ENCODE peak calls at places on chromosome 20, in ten cellular contexts. H is glutamatergic neuron, B is GM13977, F is lower lobe of right lung, Y is heart left ventricle, P is pancreas, U is fibroblast of lung, A is upper lobe of right lung, M is tibial artery, N is RWPE1. D is an unnamed sample.

GRCh38 chr20:54499111-54499510 is 23.7 kb downstream of the DOK5 start:
- DNase-seq in H (no peak), B (no peak), F (no peak), Y (no peak), P (no peak), U (no peak), A (no peak), M (no peak), N (no peak), D (no peak)

GRCh38 chr20:34647737-34648136 is 29.2 kb downstream of the PIGU start:
- DNase-seq in H (no peak), B (no peak), F (no peak), Y (no peak), P (no peak), U (no peak), A (no peak), M (no peak), N (no peak), D (no peak)

GRCh38 chr20:60365063-60365640 is 406.9 kb downstream of the CDH26 start:
- DNase-seq in H (no peak), B (no peak), F (no peak), Y (no peak), P (no peak), U (no peak), A (no peak), M (no peak), N (no peak), D (no peak)

GRCh38 chr20:1308702-1309095 is 20.2 kb downstream of the SDCBP2 start:
- DNase-seq in H (no peak), B (no peak), F (no peak), Y (no peak), P (no peak), U (no peak), A (no peak), M (no peak), N (no peak), D (no peak)

GRCh38 chr20:63706852-63707557 is 771 bp downstream of the ARFRP1 start:
- DNase-seq in H (peak), B (peak), F (peak), Y (peak), P (peak), U (no peak), A (peak), M (no peak), N (peak), D (no peak)

GRCh38 chr20:884983-885952 is 30.9 kb downstream of the ANGPT4 start:
- DNase-seq in H (peak), B (no peak), F (no peak), Y (no peak), P (no peak), U (peak), A (no peak), M (peak), N (no peak), D (no peak)

GRCh38 chr20:58246346-58246745 is 17.9 kb upstream of the ANKRD60 start:
- DNase-seq in H (no peak), B (no peak), F (no peak), Y (no peak), P (no peak), U (peak), A (no peak), M (no peak), N (no peak), D (no peak)

GRCh38 chr20:54624701-54625472 is 149.5 kb downstream of the DOK5 start:
- DNase-seq in H (peak), B (no peak), F (no peak), Y (peak), P (no peak), U (peak), A (no peak), M (no peak), N (no peak), D (no peak)

GRCh38 chr20:61373055-61373399 is 121.0 kb downstream of the CDH4 start:
- DNase-seq in H (no peak), B (no peak), F (no peak), Y (no peak), P (no peak), U (no peak), A (no peak), M (no peak), N (no peak), D (no peak)

GRCh38 chr20:53104889-53105288 is 132.7 kb downstream of the TSHZ2 start:
- DNase-seq in H (no peak), B (no peak), F (no peak), Y (no peak), P (no peak), U (peak), A (no peak), M (no peak), N (no peak), D (no peak)

GRCh38 chr20:49677777-49678758 is 35.6 kb downstream of the B4GALT5 start:
- DNase-seq in H (no peak), B (no peak), F (no peak), Y (no peak), P (no peak), U (no peak), A (no peak), M (no peak), N (no peak), D (no peak)

GRCh38 chr20:51528263-51529026 is 14.1 kb downstream of the NFATC2 start:
- DNase-seq in H (no peak), B (no peak), F (no peak), Y (no peak), P (no peak), U (no peak), A (no peak), M (no peak), N (no peak), D (no peak)

GRCh38 chr20:38963745-38964144 is 1.6 kb downstream of the DHX35 start:
- DNase-seq in H (no peak), B (no peak), F (no peak), Y (no peak), P (no peak), U (no peak), A (no peak), M (no peak), N (no peak), D (no peak)

GRCh38 chr20:37734228-37734980 is 40.6 kb downstream of the CTNNBL1 start:
- DNase-seq in H (no peak), B (no peak), F (no peak), Y (no peak), P (no peak), U (peak), A (no peak), M (no peak), N (no peak), D (no peak)

GRCh38 chr20:17762243-17762872 is 62.6 kb downstream of the BANF2 start:
- DNase-seq in H (no peak), B (no peak), F (no peak), Y (peak), P (peak), U (no peak), A (no peak), M (no peak), N (no peak), D (no peak)

GRCh38 chr20:50191566-50192363 is 1.1 kb downstream of the CEBPB start:
- DNase-seq in H (peak), B (peak), F (peak), Y (peak), P (peak), U (peak), A (peak), M (peak), N (peak), D (no peak)

GRCh38 chr20:53736122-53736756 is 142.6 kb upstream of the ZNF217 start:
- DNase-seq in H (no peak), B (no peak), F (no peak), Y (no peak), P (no peak), U (peak), A (no peak), M (no peak), N (no peak), D (no peak)

GRCh38 chr20:62376112-62377063 is 9.3 kb upstream of the LAMA5 start:
- DNase-seq in H (no peak), B (no peak), F (no peak), Y (peak), P (peak), U (peak), A (no peak), M (no peak), N (no peak), D (no peak)

GRCh38 chr20:44967207-44967807 is 995 bp downstream of the STK4 start:
- DNase-seq in H (no peak), B (no peak), F (no peak), Y (no peak), P (no peak), U (no peak), A (no peak), M (no peak), N (peak), D (no peak)

GRCh38 chr20:62519826-62520225 is 44.0 kb upstream of the GATA5 start:
- DNase-seq in H (no peak), B (no peak), F (no peak), Y (no peak), P (no peak), U (no peak), A (no peak), M (no peak), N (no peak), D (no peak)

GRCh38 chr20:44448753-44449546 is 26.7 kb upstream of the TTPAL start:
- DNase-seq in H (peak), B (peak), F (no peak), Y (no peak), P (no peak), U (no peak), A (no peak), M (no peak), N (no peak), D (no peak)

GRCh38 chr20:61682998-61683681 is 382.5 kb downstream of the TAF4 start:
- DNase-seq in H (no peak), B (no peak), F (no peak), Y (no peak), P (no peak), U (peak), A (no peak), M (no peak), N (no peak), D (peak)

GRCh38 chr20:16587066-16587465 is 13.8 kb upstream of the KIF16B start:
- DNase-seq in H (no peak), B (no peak), F (no peak), Y (no peak), P (no peak), U (no peak), A (no peak), M (no peak), N (no peak), D (no peak)

GRCh38 chr20:5095454-5095853 is 24.3 kb downstream of the PCNA start:
- DNase-seq in H (no peak), B (no peak), F (no peak), Y (no peak), P (no peak), U (no peak), A (no peak), M (no peak), N (no peak), D (no peak)

GRCh38 chr20:47330933-47331708 is 25.4 kb downstream of the ZMYND8 start:
- DNase-seq in H (no peak), B (no peak), F (no peak), Y (no peak), P (no peak), U (peak), A (no peak), M (no peak), N (peak), D (no peak)

GRCh38 chr20:21702553-21703467 is 2.7 kb upstream of the PAX1 start:
- DNase-seq in H (peak), B (no peak), F (no peak), Y (no peak), P (peak), U (peak), A (peak), M (no peak), N (peak), D (no peak)

GRCh38 chr20:21125072-21125848 is 622 bp upstream of the KIZ start:
- DNase-seq in H (peak), B (peak), F (peak), Y (peak), P (peak), U (peak), A (no peak), M (peak), N (no peak), D (peak)

GRCh38 chr20:64158346-64159285 is 5.6 kb upstream of the MYT1 start:
- DNase-seq in H (no peak), B (no peak), F (peak), Y (no peak), P (no peak), U (no peak), A (no peak), M (no peak), N (no peak), D (no peak)

GRCh38 chr20:5864428-5864827 is 85.9 kb downstream of the TRMT6 start:
- DNase-seq in H (no peak), B (no peak), F (no peak), Y (no peak), P (no peak), U (no peak), A (no peak), M (no peak), N (no peak), D (no peak)

GRCh38 chr20:62196286-62196685 is 13.5 kb downstream of the MTG2 start:
- DNase-seq in H (no peak), B (no peak), F (peak), Y (no peak), P (no peak), U (no peak), A (no peak), M (no peak), N (no peak), D (no peak)

GRCh38 chr20:18837710-18838109 is 24.1 kb downstream of the SCP2D1 start:
- DNase-seq in H (no peak), B (no peak), F (no peak), Y (no peak), P (peak), U (no peak), A (no peak), M (no peak), N (no peak), D (no peak)

GRCh38 chr20:50405915-50406609 is 104.1 kb upstream of the PTPN1 start:
- DNase-seq in H (no peak), B (no peak), F (no peak), Y (no peak), P (no peak), U (no peak), A (no peak), M (no peak), N (no peak), D (no peak)

DNA sequence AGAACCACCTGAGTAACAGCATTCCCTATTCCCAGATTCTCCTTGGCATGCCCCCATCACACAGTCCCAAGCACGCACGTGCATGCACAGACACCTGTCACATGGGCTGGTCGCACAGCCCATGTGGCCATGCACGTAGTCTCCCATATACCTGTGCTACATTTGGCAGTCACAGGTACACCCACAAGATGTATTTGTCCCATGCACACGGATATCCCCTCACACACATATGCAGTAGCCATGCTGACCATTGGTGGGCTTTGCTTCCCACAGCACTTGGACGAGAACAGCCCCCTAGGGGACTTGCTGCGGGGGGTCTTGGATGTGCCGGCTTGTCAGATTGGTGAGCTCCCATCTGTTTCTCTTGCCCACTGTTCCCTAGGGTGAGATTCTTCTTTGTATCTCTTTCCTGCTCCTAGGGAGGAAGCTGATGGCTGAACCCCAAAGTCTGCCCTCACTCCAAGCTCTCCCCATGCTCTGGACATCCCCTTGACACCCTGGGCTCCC is 31.9 kb downstream of the PLCG1 start:
- DNase-seq in H (no peak), B (no peak), F (no peak), Y (no peak), P (no peak), U (no peak), A (peak), M (peak), N (no peak), D (no peak)
- TF ChIP-seq CTCF in H (no peak), B (no peak), F (no peak), Y (no peak), P (no peak), U (no peak), A (no peak), M (no peak), N (no peak), D (no peak)

GRCh38 chr20:46148313-46149213 is 30.4 kb downstream of the CD40 start:
- DNase-seq in H (no peak), B (no peak), F (no peak), Y (no peak), P (no peak), U (no peak), A (no peak), M (no peak), N (no peak), D (no peak)

GRCh38 chr20:46154796-46155195 is 36.7 kb downstream of the CD40 start:
- DNase-seq in H (no peak), B (no peak), F (no peak), Y (no peak), P (no peak), U (no peak), A (no peak), M (no peak), N (no peak), D (no peak)

GRCh38 chr20:46150982-46151381 is 32.9 kb downstream of the CD40 start:
- DNase-seq in H (no peak), B (no peak), F (no peak), Y (no peak), P (no peak), U (no peak), A (no peak), M (no peak), N (no peak), D (no peak)

GRCh38 chr20:46152824-46153586 is 34.9 kb downstream of the CD40 start:
- DNase-seq in H (no peak), B (no peak), F (no peak), Y (no peak), P (no peak), U (no peak), A (no peak), M (no peak), N (no peak), D (no peak)

GRCh38 chr20:46151936-46152335 is 33.8 kb downstream of the CD40 start:
- DNase-seq in H (peak), B (peak), F (no peak), Y (no peak), P (no peak), U (no peak), A (no peak), M (no peak), N (peak), D (no peak)
- TF ChIP-seq CTCF in H (peak), B (peak), F (peak), Y (no peak), P (no peak), U (peak), A (peak), M (no peak), N (peak), D (peak)

DNA sequence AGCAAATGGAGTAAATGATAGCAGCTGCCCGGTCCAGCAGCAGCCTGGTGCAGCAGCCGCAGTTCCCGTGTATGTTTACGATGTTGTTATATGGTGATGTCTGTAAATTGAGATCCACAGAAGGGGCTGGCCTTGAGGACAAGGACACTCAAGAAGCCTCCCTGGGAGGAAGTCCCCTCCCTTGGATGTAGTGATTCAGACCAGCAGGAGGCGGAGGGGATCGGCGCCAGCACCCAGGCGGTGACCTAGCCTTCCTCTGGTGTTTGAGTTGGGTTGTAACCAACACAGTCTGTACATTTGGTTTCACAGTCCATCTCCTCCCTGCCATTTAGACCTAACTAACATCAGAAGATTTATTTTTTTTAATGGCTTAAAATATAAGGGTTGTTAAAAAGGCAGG is 187.8 kb downstream of the SYNDIG1 start:
- DNase-seq in H (no peak), B (no peak), F (no peak), Y (no peak), P (peak), U (peak), A (no peak), M (peak), N (no peak), D (no peak)
- TF ChIP-seq CTCF in H (no peak), B (no peak), F (no peak), Y (no peak), P (no peak), U (peak), A (no peak), M (peak), N (no peak), D (peak)

DNA sequence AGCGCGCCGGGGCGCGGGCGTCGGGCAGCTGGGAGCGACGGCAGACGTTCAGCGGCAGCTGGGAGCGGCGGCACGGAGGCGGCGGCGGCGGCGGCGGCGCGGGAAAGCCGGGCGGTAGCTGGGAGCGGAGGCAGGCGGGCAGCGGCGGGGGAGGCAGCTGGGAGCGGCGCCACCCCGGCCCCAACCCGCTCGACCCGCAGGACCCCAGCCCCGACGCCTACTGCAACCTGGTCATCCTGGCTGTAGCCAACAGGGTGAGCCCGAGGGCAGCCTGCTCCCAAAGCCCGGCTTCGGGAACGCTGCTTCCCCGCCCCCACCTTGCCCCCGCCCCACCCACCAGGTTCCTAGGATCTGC is 8.9 kb downstream of the CCM2L start:
- DNase-seq in H (no peak), B (no peak), F (peak), Y (no peak), P (no peak), U (no peak), A (no peak), M (no peak), N (peak), D (no peak)
- TF ChIP-seq CTCF in H (peak), B (peak), F (no peak), Y (no peak), P (no peak), U (no peak), A (no peak), M (no peak), N (peak), D (peak)

DNA sequence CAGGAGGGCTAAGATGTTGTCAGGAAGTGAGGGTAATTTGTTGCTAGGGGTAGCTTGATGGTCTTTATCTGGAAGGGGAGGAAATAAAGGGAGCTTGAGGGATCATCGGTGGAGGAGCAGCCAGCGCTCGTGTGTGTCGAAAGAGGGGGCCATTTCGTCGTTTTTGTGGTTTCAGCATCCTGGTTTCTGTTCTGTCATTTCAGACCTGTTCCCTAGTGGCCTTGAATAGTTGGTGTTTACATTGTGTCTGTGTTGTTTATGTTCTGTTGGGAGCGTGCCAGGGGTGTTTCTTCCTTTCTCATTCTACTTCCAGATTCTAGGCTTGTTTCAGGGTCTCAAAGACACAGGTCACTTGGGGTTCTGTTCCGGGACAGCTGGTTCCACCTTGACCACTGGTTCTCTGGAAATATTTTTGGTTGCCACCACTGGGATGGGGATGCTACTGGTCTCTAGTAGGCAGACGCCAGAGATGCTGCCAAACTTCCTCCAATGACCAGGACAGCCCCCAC is 113.9 kb upstream of the NAA20 start:
- DNase-seq in H (no peak), B (peak), F (peak), Y (peak), P (no peak), U (peak), A (no peak), M (peak), N (no peak), D (no peak)
- TF ChIP-seq CTCF in H (no peak), B (peak), F (peak), Y (no peak), P (no peak), U (peak), A (peak), M (no peak), N (no peak), D (peak)